ENCODE peak calls at places on chromosomes 13 and 19, in eight cellular contexts. T is prostate gland, C is tibial artery, F is breast epithelium, K is stomach, B is heart left ventricle, G is sigmoid colon, H is fibroblast of lung. N is an unnamed sample. For H3K4me1, the result is how much of the 10 kb centered on the place peaks cover.

GRCh38 chr13:97889803-97890202 is 63.7 kb upstream of the IPO5 start:
- DNase-seq in K (no peak), G (no peak), B (peak), C (no peak), T (no peak), H (no peak), F (no peak), N (peak)

GRCh38 chr19:39046037-39046821 is 13.9 kb upstream of the FBXO27 start:
- DNase-seq in H (no peak), F (no peak), T (no peak), B (no peak), G (no peak), C (no peak), K (peak), N (no peak)

GRCh38 chr19:52171321-52172169 is at the start of gene ZNF836:
- DNase-seq in T (peak), K (peak), F (peak), G (peak), C (peak), H (peak), B (peak), N (peak)

GRCh38 chr19:14361824-14362223 is 19.4 kb upstream of the ADGRE5 start:
- DNase-seq in B (no peak), F (no peak), T (no peak), H (no peak), C (no peak), K (no peak), G (no peak), N (no peak)

GRCh38 chr13:113207890-113208423 is 512 bp downstream of the PCID2 start:
- DNase-seq in C (peak), G (no peak), T (no peak), F (no peak), B (no peak), K (no peak), H (peak), N (peak)

GRCh38 chr13:95677564-95678386 is 836 bp downstream of the DNAJC3 start:
- DNase-seq in K (no peak), B (no peak), H (peak), T (peak), C (peak), G (peak), F (no peak), N (no peak)

GRCh38 chr19:29491491-29491890 is 34.3 kb upstream of the VSTM2B start:
- DNase-seq in T (no peak), F (no peak), C (peak), B (no peak), K (no peak), H (no peak), G (no peak), N (no peak)

GRCh38 chr19:2123682-2124387 is 27.1 kb downstream of the IZUMO4 start:
- DNase-seq in K (no peak), B (no peak), T (no peak), F (no peak), H (no peak), C (no peak), G (no peak), N (no peak)

GRCh38 chr13:32284927-32285632 is 30.1 kb downstream of the ZAR1L start:
- DNase-seq in K (peak), C (no peak), T (peak), H (peak), B (peak), F (no peak), G (no peak), N (peak)

GRCh38 chr13:72638059-72638815 is 89.2 kb downstream of the MZT1 start:
- DNase-seq in C (no peak), K (no peak), B (no peak), T (no peak), G (no peak), F (no peak), H (no peak), N (no peak)

GRCh38 chr13:93066187-93066586 is 160.4 kb upstream of the GPC6 start:
- DNase-seq in T (no peak), K (no peak), F (no peak), C (no peak), B (peak), G (no peak), H (peak), N (no peak)

GRCh38 chr19:51114087-51114714 is 6.0 kb upstream of the CTU1 start:
- DNase-seq in T (no peak), K (no peak), F (no peak), G (no peak), C (no peak), B (no peak), H (no peak), N (no peak)

GRCh38 chr13:76723551-76724232 is 162.5 kb downstream of the KCTD12 start:
- DNase-seq in B (peak), H (peak), F (no peak), G (no peak), K (no peak), T (no peak), C (no peak), N (no peak)

GRCh38 chr19:38850976-38851621 is 1.3 kb upstream of the HNRNPL start:
- DNase-seq in H (no peak), B (peak), T (no peak), F (no peak), K (no peak), C (peak), G (peak), N (peak)

GRCh38 chr19:28128341-28128740 is 1084.6 kb downstream of the UQCRFS1 start:
- DNase-seq in B (no peak), C (no peak), T (no peak), K (no peak), H (no peak), G (no peak), F (no peak), N (no peak)

GRCh38 chr19:55467236-55468053 is 2.9 kb upstream of the C19orf85 start:
- DNase-seq in H (peak), F (no peak), T (peak), C (peak), G (peak), K (peak), B (peak), N (peak)

GRCh38 chr19:16452321-16452720 is 19.4 kb downstream of the EPS15L1 start:
- DNase-seq in H (no peak), B (no peak), C (no peak), T (no peak), G (no peak), F (no peak), K (no peak), N (no peak)

GRCh38 chr13:98476538-98476966 is 100.4 kb downstream of the STK24 start:
- DNase-seq in C (no peak), B (peak), H (peak), F (no peak), G (peak), K (peak), T (no peak), N (peak)

GRCh38 chr13:34364633-34365032 is 546.7 kb downstream of the RFC3 start:
- DNase-seq in T (no peak), K (no peak), B (no peak), F (no peak), G (no peak), C (no peak), H (no peak), N (no peak)

GRCh38 chr19:19820774-19821315 is 705 bp downstream of the ZNF506 start:
- DNase-seq in T (no peak), H (no peak), C (no peak), G (no peak), F (no peak), K (no peak), B (no peak), N (no peak)

GRCh38 chr19:50912727-50913716 is 1.8 kb upstream of the KLK4 start:
- DNase-seq in C (no peak), B (no peak), G (no peak), F (no peak), K (no peak), H (no peak), T (no peak), N (no peak)

GRCh38 chr19:45901432-45901903 is 945 bp downstream of the MYPOP start:
- DNase-seq in F (no peak), C (no peak), T (no peak), H (peak), B (peak), G (peak), K (peak), N (peak)

GRCh38 chr13:93172109-93172508 is 54.5 kb upstream of the GPC6 start:
- DNase-seq in B (no peak), F (no peak), T (no peak), C (no peak), H (no peak), K (no peak), G (no peak), N (no peak)

GRCh38 chr13:73334459-73334858 is 275.7 kb downstream of the KLF5 start:
- DNase-seq in G (no peak), B (no peak), C (no peak), K (no peak), F (no peak), H (no peak), T (no peak), N (no peak)

GRCh38 chr13:105915451-105915850 is 620.0 kb downstream of the EFNB2 start:
- DNase-seq in B (no peak), H (no peak), T (no peak), F (no peak), G (no peak), K (no peak), C (no peak), N (no peak)

GRCh38 chr13:41788552-41788951 is 172.4 kb downstream of the VWA8 start:
- DNase-seq in K (no peak), H (no peak), C (no peak), T (no peak), F (no peak), B (peak), G (no peak), N (no peak)

GRCh38 chr13:91722267-91722884 is 324.0 kb downstream of the GPC5 start:
- DNase-seq in H (peak), C (no peak), B (no peak), T (no peak), F (no peak), G (no peak), K (no peak), N (no peak)

GRCh38 chr19:29971648-29972047 is 29.6 kb downstream of the URI1 start:
- DNase-seq in F (no peak), T (no peak), G (no peak), C (no peak), K (no peak), H (no peak), B (no peak), N (no peak)

GRCh38 chr19:18725755-18726416 is 42.4 kb downstream of the CRTC1 start:
- DNase-seq in T (no peak), G (no peak), C (no peak), H (no peak), F (no peak), B (no peak), K (no peak), N (no peak)
- TF ChIP-seq CTCF in T (no peak), G (no peak), C (no peak), H (no peak), F (no peak), B (no peak), K (no peak), N (no peak)

GRCh38 chr13:23175920-23176319 is 4.9 kb upstream of the SGCG start:
- DNase-seq in C (no peak), G (no peak), K (no peak), T (no peak), B (no peak), F (no peak), H (peak), N (no peak)
- H3K4me3 ChIP-seq in C (no peak), G (no peak), K (no peak), T (no peak), B (no peak), F (no peak), H (no peak), N (no peak)

GRCh38 chr19:10226376-10227214 is 4.5 kb downstream of the S1PR2 start:
- DNase-seq in T (no peak), K (peak), F (peak), B (peak), H (peak), G (peak), C (peak), N (peak)

GRCh38 chr19:10230155-10230903 is 802 bp downstream of the S1PR2 start:
- DNase-seq in G (peak), K (peak), F (no peak), C (peak), B (peak), H (peak), T (no peak), N (peak)

GRCh38 chr19:10228925-10229324 is 2.2 kb downstream of the S1PR2 start:
- DNase-seq in C (no peak), T (no peak), H (peak), K (no peak), G (no peak), B (no peak), F (no peak), N (no peak)

GRCh38 chr19:10227215-10227971 is 3.7 kb downstream of the S1PR2 start:
- DNase-seq in K (no peak), B (peak), T (peak), H (peak), C (peak), G (peak), F (no peak), N (no peak)

GRCh38 chr19:10228393-10228792 is 2.7 kb downstream of the S1PR2 start:
- DNase-seq in H (no peak), C (no peak), K (no peak), T (no peak), F (no peak), G (no peak), B (no peak), N (no peak)
- H3K4me1 ChIP-seq in H (under half), C (under half), K (under half), T (under half), F (under half), G (under half), B (half or more), N (under half)

GRCh38 chr19:44525721-44526430 is 3.6 kb downstream of the CEACAM20 start:
- DNase-seq in K (no peak), T (no peak), C (no peak), F (no peak), H (no peak), B (no peak), G (no peak), N (no peak)
- TF ChIP-seq CTCF in K (no peak), T (no peak), C (no peak), F (no peak), H (no peak), B (no peak), G (no peak), N (no peak)

GRCh38 chr19:13095934-13096890 is 6.4 kb downstream of the LYL1 start:
- DNase-seq in F (no peak), C (no peak), K (no peak), B (no peak), H (no peak), G (peak), T (no peak), N (no peak)
- H3K4me3 ChIP-seq in F (peak), C (peak), K (peak), B (no peak), H (no peak), G (no peak), T (no peak), N (no peak)

GRCh38 chr13:103898481-103898880 is 832.3 kb upstream of the SLC10A2 start:
- DNase-seq in H (no peak), C (no peak), B (no peak), F (no peak), T (no peak), K (no peak), G (no peak), N (no peak)

DNA sequence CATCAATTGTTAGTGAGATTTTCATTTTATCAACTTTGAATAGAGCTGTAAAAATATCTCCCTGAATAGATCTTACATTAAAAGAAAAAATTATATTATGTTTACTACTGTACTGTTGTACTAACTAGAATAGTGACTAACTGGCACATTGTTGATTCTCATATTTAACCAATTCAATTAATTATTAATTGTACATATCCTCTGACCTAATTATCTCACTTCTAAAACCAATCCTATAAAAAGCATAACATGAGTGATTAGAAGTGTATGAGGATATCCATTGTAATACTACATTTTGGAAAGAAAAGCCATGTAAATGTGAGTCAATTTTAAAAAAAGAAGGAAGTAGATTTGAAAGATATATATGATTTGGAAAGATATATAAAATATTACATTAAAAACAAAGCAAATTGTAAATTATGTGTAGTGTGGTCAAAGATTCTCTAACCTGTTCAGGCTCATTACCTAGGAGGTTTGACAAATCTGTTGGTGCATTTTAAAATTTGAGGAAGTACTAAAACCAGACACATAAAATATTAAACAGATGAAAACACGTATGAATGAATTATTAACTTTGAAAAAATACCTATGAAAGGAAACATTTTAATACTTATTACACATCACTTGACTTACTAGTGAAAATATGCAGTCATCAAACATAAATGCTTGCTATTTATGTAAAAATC is 829.8 kb upstream of the SLC10A2 start:
- DNase-seq in B (no peak), G (no peak), T (no peak), K (no peak), C (no peak), F (no peak), H (no peak), N (no peak)
- H3K4me1 ChIP-seq in B (under half), G (under half), T (under half), K (under half), C (under half), F (under half), H (under half), N (under half)

DNA sequence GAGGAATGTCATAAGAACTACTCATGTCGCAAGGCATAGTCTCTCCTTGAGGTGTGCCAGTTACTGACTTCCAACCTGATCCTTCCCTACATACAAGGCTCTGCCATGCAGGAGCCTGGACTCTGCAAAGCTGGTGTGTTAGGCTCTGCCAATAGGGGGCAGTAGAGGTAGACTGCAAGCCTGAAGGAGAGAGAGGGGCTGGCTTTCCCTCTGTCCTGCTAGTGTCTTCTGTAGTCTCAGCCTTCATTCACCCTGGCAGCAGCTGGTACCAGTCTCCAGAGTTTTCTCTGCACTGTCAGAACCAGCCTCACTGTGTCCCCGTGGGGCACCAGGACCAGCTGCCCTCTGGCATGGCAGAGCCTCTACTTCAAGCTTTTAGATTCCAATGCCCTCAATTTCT is 14.5 kb downstream of the SHISA2 start:
- DNase-seq in H (no peak), T (no peak), G (no peak), B (no peak), C (no peak), F (no peak), K (no peak), N (no peak)
- TF ChIP-seq CTCF in H (peak), T (no peak), G (no peak), B (peak), C (no peak), F (no peak), K (peak), N (no peak)